ENCODE peak calls at places on chromosomes 6 and 20, in seven cellular contexts. N is aorta, O is PC-3, B is upper lobe of right lung, J is body of pancreas, W is lower lobe of right lung, D is RWPE2. X is an unnamed sample. For H3K36me3, the result is how much of the 10 kb centered on the place peaks cover.

GRCh38 chr20:43463864-43464785 is 6.4 kb downstream of the SRSF6 start:
- ATAC-seq in J (no peak), W (no peak), N (no peak), B (no peak), D (peak), O (no peak), X (no peak)

GRCh38 chr6:39793528-39793927 is 1.4 kb downstream of the DAAM2 start:
- ATAC-seq in O (no peak), J (no peak), B (no peak), D (no peak), N (no peak), W (no peak), X (no peak)

GRCh38 chr6:1716396-1716795 is 106.7 kb downstream of the FOXC1 start:
- ATAC-seq in J (no peak), D (no peak), W (no peak), N (no peak), B (no peak), O (no peak), X (no peak)

GRCh38 chr6:43070028-43070632 is 6.0 kb upstream of the PTK7 start:
- ATAC-seq in W (peak), B (peak), N (no peak), D (peak), O (peak), J (peak), X (no peak)

GRCh38 chr20:50821257-50821921 is 26.5 kb downstream of the BCAS4 start:
- ATAC-seq in N (no peak), O (no peak), B (no peak), W (no peak), D (no peak), J (no peak), X (no peak)

GRCh38 chr6:160360955-160361354 is 12.8 kb downstream of the SLC22A3 start:
- ATAC-seq in W (no peak), O (no peak), N (no peak), J (no peak), B (no peak), D (peak), X (no peak)

GRCh38 chr6:138498575-138499302 is 555 bp downstream of the NHSL1 start:
- ATAC-seq in W (no peak), O (no peak), J (peak), D (no peak), N (no peak), B (no peak), X (no peak)

GRCh38 chr20:52033313-52033712 is 158.3 kb downstream of the ZFP64 start:
- ATAC-seq in B (no peak), W (no peak), J (no peak), D (peak), N (no peak), O (no peak), X (no peak)

GRCh38 chr6:149198265-149198664 is 119.2 kb upstream of the TAB2 start:
- ATAC-seq in N (no peak), O (no peak), J (no peak), W (no peak), B (no peak), D (no peak), X (no peak)

GRCh38 chr6:75349262-75349984 is 64.8 kb upstream of the TMEM30A start:
- ATAC-seq in O (no peak), D (peak), J (peak), N (peak), B (peak), W (peak), X (peak)

GRCh38 chr6:133512410-133513016 is 271.4 kb downstream of the EYA4 start:
- ATAC-seq in B (peak), W (peak), O (peak), D (peak), N (peak), J (no peak), X (no peak)

GRCh38 chr6:118522422-118522821 is 25.7 kb upstream of the PLN start:
- ATAC-seq in B (no peak), D (no peak), O (no peak), J (no peak), W (no peak), N (no peak), X (no peak)

GRCh38 chr6:137349856-137350830 is 131.0 kb upstream of the IFNGR1 start:
- ATAC-seq in D (no peak), B (no peak), W (no peak), O (no peak), J (no peak), N (no peak), X (no peak)

GRCh38 chr20:52983726-52984450 is 11.7 kb downstream of the TSHZ2 start:
- ATAC-seq in B (peak), W (no peak), O (no peak), N (no peak), D (no peak), J (no peak), X (no peak)

GRCh38 chr20:24049081-24049480 is 60.5 kb upstream of the GGTLC1 start:
- ATAC-seq in N (no peak), J (no peak), O (no peak), D (no peak), B (no peak), W (no peak), X (no peak)

GRCh38 chr20:35663516-35663812 is 1.2 kb downstream of the CPNE1 start:
- ATAC-seq in B (peak), D (peak), W (peak), O (peak), N (no peak), J (no peak), X (no peak)

GRCh38 chr6:170279426-170279825 is 11.5 kb downstream of the DLL1 start:
- ATAC-seq in D (no peak), O (no peak), N (no peak), B (no peak), W (no peak), J (no peak), X (no peak)

GRCh38 chr6:75852721-75853120 is 103.7 kb downstream of the MYO6 start:
- ATAC-seq in B (peak), O (peak), N (no peak), W (peak), J (peak), D (peak), X (no peak)

GRCh38 chr6:154653853-154654252 is 79.4 kb upstream of the SCAF8 start:
- ATAC-seq in N (peak), J (peak), B (peak), D (peak), O (peak), W (peak), X (peak)

GRCh38 chr20:52684176-52684575 is 288.0 kb upstream of the TSHZ2 start:
- ATAC-seq in B (no peak), W (no peak), D (no peak), N (no peak), O (no peak), J (no peak), X (no peak)

GRCh38 chr6:89562114-89562815 is 76.3 kb downstream of the LYRM2 start:
- ATAC-seq in D (no peak), J (peak), O (no peak), N (peak), B (peak), W (peak), X (peak)
- H3K4me3 ChIP-seq in D (no peak), J (no peak), O (no peak), N (peak), B (peak), W (peak), X (peak)

DNA sequence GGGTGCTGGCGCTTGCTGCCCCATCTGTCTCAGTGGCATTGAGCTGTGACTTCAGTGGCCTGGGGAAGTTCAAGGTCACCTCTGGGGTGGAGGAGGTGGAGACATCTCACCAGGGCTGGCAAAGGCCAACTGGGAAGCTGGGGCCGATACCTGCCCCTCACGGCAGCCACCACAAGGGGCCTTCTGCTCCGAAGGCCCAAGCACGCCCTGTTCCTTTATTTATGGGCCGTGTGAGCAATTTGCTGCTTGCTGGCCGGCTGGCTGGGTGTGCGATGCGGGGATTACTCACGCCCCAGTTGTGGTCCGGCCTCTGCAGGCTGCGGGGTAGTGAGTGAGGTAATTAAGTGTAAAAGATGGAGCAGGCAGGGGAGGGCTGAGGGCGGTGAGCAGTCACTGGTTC is 13.2 kb upstream of the SCRT2 start:
- ATAC-seq in J (peak), O (no peak), W (no peak), B (no peak), N (no peak), D (peak), X (no peak)
- H3K27ac ChIP-seq in J (no peak), O (no peak), W (no peak), B (no peak), N (no peak), D (no peak), X (no peak)

GRCh38 chr6:33693186-33694158 is 18.0 kb downstream of the UQCC2 start:
- ATAC-seq in W (no peak), J (no peak), D (no peak), B (no peak), N (no peak), O (no peak), X (no peak)
- H3K36me3 ChIP-seq in W (half or more), J (under half), D (half or more), B (half or more), N (under half), O (half or more), X (half or more)

DNA sequence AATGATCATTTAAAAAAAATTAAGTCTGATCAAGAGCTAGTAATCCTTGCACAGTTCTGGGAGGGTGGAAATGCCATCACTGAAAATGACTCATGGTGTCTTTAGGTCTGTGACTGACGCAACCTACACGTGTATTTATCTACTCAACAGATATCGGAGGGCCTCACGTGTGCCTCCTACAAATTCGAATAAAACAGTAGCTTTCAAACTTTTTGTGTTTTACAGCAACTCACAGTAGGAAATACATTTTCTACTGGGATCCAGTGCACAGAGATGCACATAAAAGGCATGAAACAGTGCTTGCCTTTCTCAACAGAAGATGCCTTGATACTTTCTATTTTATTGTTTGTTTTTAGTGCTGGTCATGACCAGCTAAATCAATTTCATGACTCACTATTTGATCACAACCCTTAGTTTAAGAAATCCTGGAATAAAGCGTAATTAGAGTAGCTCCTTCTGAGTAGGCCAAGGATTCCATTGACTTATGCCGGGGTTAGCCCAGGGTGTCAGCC is 210.0 kb upstream of the SNX9 start:
- ATAC-seq in D (peak), N (no peak), B (no peak), J (no peak), O (peak), W (no peak), X (no peak)
- H3K4me3 ChIP-seq in D (peak), N (no peak), B (no peak), J (no peak), O (peak), W (no peak), X (no peak)

GRCh38 chr6:27809939-27810767 is 102.0 kb downstream of the OR2B2 start:
- ATAC-seq in J (peak), D (peak), B (peak), O (peak), W (peak), N (peak), X (peak)
- H3K27ac ChIP-seq in J (peak), D (peak), B (peak), O (peak), W (peak), N (peak), X (peak)